ENCODE peak calls at places on chromosome 16, in nine cellular contexts. B, K, L, P, X, Q, R, A and V are unnamed samples.

GRCh38 chr16:595942-596735 is 6.3 kb downstream of the RAB40C start:
- DNase-seq in B (no peak), R (no peak), K (peak; percentile 58), L (no peak), Q (no peak), P (no peak), X (no peak), A (no peak), V (no peak)

GRCh38 chr16:87288753-87289362 is 28.3 kb downstream of the C16orf95 start:
- DNase-seq in L (no peak), K (no peak), B (no peak), R (no peak), P (no peak), Q (no peak), X (no peak), A (no peak), V (no peak)

GRCh38 chr16:70693231-70693671 is 7.4 kb upstream of the MTSS2 start:
- DNase-seq in L (no peak), A (no peak), B (no peak), P (no peak), K (peak; percentile 93), Q (no peak), R (no peak), X (no peak), V (no peak)

GRCh38 chr16:4388275-4389021 is 16.8 kb downstream of the VASN start:
- DNase-seq in X (no peak), B (no peak), P (no peak), A (no peak), Q (no peak), R (no peak), L (no peak), K (no peak), V (peak; percentile 68)

GRCh38 chr16:17367034-17367433 is 103.7 kb downstream of the XYLT1 start:
- DNase-seq in X (no peak), R (no peak), K (no peak), B (no peak), L (no peak), P (no peak), Q (no peak), A (no peak), V (no peak)

GRCh38 chr16:72428611-72429376 is 256.8 kb upstream of the PMFBP1 start:
- DNase-seq in L (no peak), Q (no peak), P (no peak), B (no peak), A (no peak), R (no peak), K (no peak), X (no peak), V (no peak)

GRCh38 chr16:12737563-12737962 is 66.1 kb downstream of the CPPED1 start:
- DNase-seq in R (no peak), Q (no peak), A (no peak), K (no peak), X (no peak), L (no peak), B (no peak), P (no peak), V (no peak)

GRCh38 chr16:74186589-74186988 is 110.0 kb upstream of the PSMD7 start:
- DNase-seq in X (no peak), K (no peak), Q (no peak), B (no peak), R (no peak), L (no peak), A (no peak), P (no peak), V (no peak)

GRCh38 chr16:57616241-57616640 is 12.2 kb upstream of the ADGRG1 start:
- DNase-seq in X (no peak), B (peak; percentile 16), Q (no peak), P (no peak), R (no peak), A (peak; percentile 10), K (peak; percentile 28), L (no peak), V (peak; percentile 76)

GRCh38 chr16:88502776-88503280 is 49.7 kb downstream of the ZFPM1 start:
- DNase-seq in A (no peak), K (no peak), R (no peak), X (no peak), B (no peak), P (no peak), L (no peak), Q (no peak), V (no peak)

GRCh38 chr16:56603589-56603988 is 4.8 kb upstream of the MT2A start:
- DNase-seq in B (peak; percentile 61), X (peak; percentile 54), L (peak; percentile 51), R (no peak), P (peak; percentile 86), A (peak; percentile 56), K (no peak), Q (peak; percentile 51), V (no peak)

GRCh38 chr16:87337247-87337646 is 20.1 kb upstream of the C16orf95 start:
- DNase-seq in R (no peak), L (no peak), X (no peak), K (no peak), P (no peak), Q (no peak), A (no peak), B (no peak), V (no peak)

GRCh38 chr16:12079411-12079965 is 103.0 kb downstream of the SNX29 start:
- DNase-seq in Q (no peak), L (no peak), P (no peak), X (no peak), A (no peak), K (no peak), B (no peak), R (no peak), V (no peak)

GRCh38 chr16:74111583-74111982 is 185.0 kb upstream of the PSMD7 start:
- DNase-seq in P (no peak), X (no peak), A (no peak), R (no peak), B (no peak), Q (no peak), K (no peak), L (no peak), V (no peak)

GRCh38 chr16:57258226-57258909 is 13.3 kb downstream of the ARL2BP start:
- DNase-seq in R (no peak), K (peak; percentile 58), Q (no peak), P (no peak), L (no peak), A (no peak), X (peak; percentile 5), B (peak; percentile 23), V (peak; percentile 64)

GRCh38 chr16:84368327-84368996 is at the start of gene ATP2C2:
- DNase-seq in Q (peak; percentile 78), B (peak; percentile 78), A (peak; percentile 39), P (no peak), L (no peak), X (peak; percentile 86), R (no peak), K (no peak), V (no peak)

GRCh38 chr16:27879601-27880247 is 183.8 kb downstream of the GSG1L start:
- DNase-seq in K (no peak), P (no peak), Q (no peak), X (no peak), B (no peak), R (no peak), A (no peak), L (no peak), V (no peak)

GRCh38 chr16:64364894-64365293 is 757.0 kb downstream of the CDH11 start:
- DNase-seq in K (no peak), X (no peak), P (no peak), Q (no peak), L (no peak), R (no peak), B (no peak), A (no peak), V (no peak)

GRCh38 chr16:49639739-49640388 is 216.0 kb downstream of the ZNF423 start:
- DNase-seq in L (peak; percentile 62), X (no peak), R (no peak), B (no peak), Q (no peak), A (no peak), P (peak; percentile 56), K (no peak), V (no peak)

GRCh38 chr16:17829826-17830225 is 359.1 kb upstream of the XYLT1 start:
- DNase-seq in P (no peak), R (no peak), X (no peak), Q (no peak), K (no peak), B (no peak), A (no peak), L (no peak), V (no peak)

GRCh38 chr16:24610421-24610765 is 71.0 kb downstream of the RBBP6 start:
- DNase-seq in R (no peak), B (no peak), K (no peak), L (peak; percentile 21), X (peak; percentile 12), A (no peak), P (no peak), Q (no peak), V (no peak)

GRCh38 chr16:85571563-85571812 is 41.6 kb upstream of the GSE1 start:
- DNase-seq in P (no peak), Q (no peak), R (no peak), K (no peak), X (no peak), L (no peak), B (no peak), A (no peak), V (no peak)
- H3K27me3 ChIP-seq in P (no peaks in the 10 kb centered on the region), Q (no peaks in the 10 kb centered on the region), R (no peaks in the 10 kb centered on the region), K (no peaks in the 10 kb centered on the region), X (no peaks in the 10 kb centered on the region), L (no peaks in the 10 kb centered on the region), B (no peaks in the 10 kb centered on the region), A (no peaks in the 10 kb centered on the region), V (no peaks in the 10 kb centered on the region)

DNA sequence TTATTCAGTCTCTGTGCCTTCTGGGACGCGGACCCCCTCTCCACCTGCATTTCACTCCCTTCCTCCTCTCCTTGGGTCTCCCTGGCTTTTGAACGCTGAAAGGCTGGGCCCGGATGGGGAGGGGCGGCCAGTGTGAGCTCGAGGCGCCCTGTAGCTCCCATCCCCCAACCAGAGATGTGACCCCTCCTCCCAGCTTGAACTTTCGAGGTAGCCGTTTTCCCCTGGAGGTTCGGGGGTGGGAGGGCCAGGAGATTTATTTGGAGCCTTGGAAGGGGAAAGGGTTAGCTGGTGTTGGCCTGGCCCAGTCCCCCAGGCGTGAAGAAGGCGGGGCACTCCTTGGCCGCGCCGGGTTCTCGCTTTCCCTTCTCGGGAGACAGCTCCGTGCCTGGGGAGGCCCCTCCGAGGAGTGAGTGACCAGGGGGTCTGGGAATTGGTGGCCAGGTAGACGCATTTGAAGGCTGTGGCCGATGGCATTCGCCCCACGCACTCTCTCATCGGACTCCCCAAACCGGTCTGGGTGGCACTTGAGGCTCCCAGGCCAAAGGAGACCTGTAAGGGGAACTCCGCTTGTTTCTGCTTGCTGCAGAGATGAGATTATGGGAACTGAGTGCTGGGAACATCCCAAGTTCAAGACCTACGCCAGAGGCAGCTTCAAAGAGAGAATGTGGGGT is 942 bp downstream of the LDAF1 start:
- DNase-seq in Q (peak; percentile 76), P (no peak), X (peak; percentile 63), A (peak; percentile 51), L (peak; percentile 32), K (peak; percentile 75), B (peak; percentile 67), R (no peak), V (peak; percentile 79)
- TF ChIP-seq POLR2A in Q (peak; percentile 46), P (no peak), X (peak; percentile 40), A (no peak), L (no peak), K (no peak), B (no peak), R (no peak), V (no peak)

GRCh38 chr16:68022728-68023537 is at the start of the genes DDX28 and DUS2:
- DNase-seq in L (peak; percentile 95), K (peak; percentile 95), P (peak; percentile 88), X (peak; percentile 95), B (peak; percentile 95), Q (peak; percentile 88), A (peak; percentile 85), R (peak; percentile 98), V (peak; percentile 95)
- TF ChIP-seq POLR2AphosphoS5 in L (peak; percentile 95), K (peak; percentile 94), P (peak; percentile 92), X (peak; percentile 93), B (peak; percentile 99), Q (peak; percentile 100), A (peak; percentile 99), R (peak; percentile 99), V (peak; percentile 90)

GRCh38 chr16:8551388-8552332 is 38.7 kb downstream of the TMEM114 start:
- DNase-seq in Q (no peak), A (no peak), K (no peak), P (peak; percentile 72), L (no peak), B (no peak), R (no peak), X (no peak), V (no peak)
- H3K27me3 ChIP-seq in Q (no peaks in the 10 kb centered on the region), A (peaks cover 36% of the 10 kb centered on the region), K (no peaks in the 10 kb centered on the region), P (peaks cover 7% of the 10 kb centered on the region), L (no peaks in the 10 kb centered on the region), B (peaks cover 43% of the 10 kb centered on the region), R (no peaks in the 10 kb centered on the region), X (peaks cover 7% of the 10 kb centered on the region), V (peaks cover 58% of the 10 kb centered on the region)